ENCODE peak calls at places on chromosomes 13 and 19, in nine cellular contexts. C is uterus; X is NCI-H748 treated with DMSO at 0.1 percent for 48 hours; Y is activated naive CD4-positive, alpha-beta T cell treated with anti-CD3 and anti-CD28 coated beads, Interleukin-2, amount 10 ng/mL, durations not matched to agents 7 days and 5 days; M is amygdala; Q is HCEC 1CT; A is brain pericyte; H is GM13976; J is stimulated activated CD4-positive, alpha-beta T cell treated with anti-CD3 and anti-CD28 coated beads, Interleukin-12 subunit alpha, Interleukin-12 subunit beta, amount 100 ng/mL, for 48 hours. P is an unnamed sample.

GRCh38 chr19:39951065-39951650 is 16.7 kb upstream of the FCGBP start:
- DNase-seq in Q (no peak), A (no peak), M (no peak), J (no peak), Y (no peak), H (no peak), C (no peak), X (no peak), P (no peak)

GRCh38 chr19:44658069-44658727 is 13.1 kb upstream of the CEACAM19 start:
- DNase-seq in Y (no peak), A (no peak), J (no peak), Q (no peak), C (no peak), H (no peak), X (no peak), M (no peak), P (no peak)

GRCh38 chr19:16328824-16329482 is 4.3 kb downstream of the KLF2 start:
- DNase-seq in A (no peak), Y (peak), H (no peak), C (no peak), Q (no peak), J (no peak), M (no peak), X (no peak), P (peak)

GRCh38 chr13:107301724-107302374 is 733.9 kb upstream of the ARGLU1 start:
- DNase-seq in X (peak), Y (no peak), C (no peak), Q (peak), A (no peak), M (no peak), H (no peak), J (no peak), P (no peak)

GRCh38 chr13:80931118-80931517 is 590.2 kb upstream of the SPRY2 start:
- DNase-seq in J (no peak), Q (no peak), A (no peak), C (no peak), Y (no peak), H (no peak), M (no peak), X (no peak), P (no peak)

GRCh38 chr13:24272452-24273161 is 36.8 kb upstream of the C1QTNF9 start:
- DNase-seq in J (no peak), Q (no peak), A (no peak), C (no peak), H (no peak), X (no peak), M (no peak), Y (no peak), P (peak)

GRCh38 chr13:21475115-21475514 is 16.0 kb upstream of the ZDHHC20 start:
- DNase-seq in X (no peak), Y (no peak), J (no peak), H (no peak), Q (no peak), C (no peak), M (no peak), A (no peak), P (no peak)

GRCh38 chr19:48836089-48837017 is at the start of gene HSD17B14:
- DNase-seq in H (no peak), M (no peak), Q (peak), X (peak), J (no peak), C (peak), Y (peak), A (no peak), P (no peak)

GRCh38 chr13:114067381-114067885 is 65.0 kb downstream of the RASA3 start:
- DNase-seq in X (no peak), C (no peak), J (no peak), A (no peak), H (peak), Y (peak), Q (peak), M (no peak), P (peak)

GRCh38 chr13:43441916-43442315 is 344.9 kb downstream of the ENOX1 start:
- DNase-seq in J (no peak), X (no peak), Y (no peak), H (no peak), C (no peak), Q (no peak), A (no peak), M (no peak), P (no peak)

GRCh38 chr13:63436288-63436687 is 2020.6 kb upstream of the PCDH20 start:
- DNase-seq in H (no peak), X (no peak), Q (no peak), Y (no peak), C (no peak), M (no peak), J (no peak), A (no peak), P (no peak)

GRCh38 chr19:18044825-18045304 is 36.9 kb downstream of the ARRDC2 start:
- DNase-seq in Y (peak), M (peak), J (peak), H (peak), A (no peak), X (no peak), C (peak), Q (peak), P (peak)

GRCh38 chr13:80239571-80240255 is 101.2 kb downstream of the SPRY2 start:
- DNase-seq in X (no peak), H (no peak), Q (no peak), M (no peak), J (no peak), Y (no peak), A (no peak), C (no peak), P (no peak)

GRCh38 chr13:20616059-20616797 is 49.3 kb downstream of the IFT88 start:
- DNase-seq in A (peak), J (no peak), Y (no peak), Q (peak), H (no peak), C (no peak), X (no peak), M (no peak), P (no peak)

GRCh38 chr13:51523082-51523518 is 61.2 kb upstream of the WDFY2 start:
- DNase-seq in X (no peak), H (no peak), M (no peak), J (no peak), C (peak), Q (peak), A (no peak), Y (peak), P (no peak)

GRCh38 chr19:8071912-8072311 is 19.4 kb downstream of the CCL25 start:
- DNase-seq in M (no peak), X (no peak), A (no peak), J (no peak), C (no peak), Y (no peak), H (no peak), Q (no peak), P (no peak)

GRCh38 chr19:29645911-29646310 is 19.4 kb upstream of the PLEKHF1 start:
- DNase-seq in C (peak), Y (peak), Q (no peak), X (no peak), J (no peak), M (no peak), H (no peak), A (no peak), P (peak)

GRCh38 chr13:51912091-51912490 is 50.3 kb downstream of the CCDC70 start:
- DNase-seq in A (no peak), Y (no peak), C (no peak), M (peak), J (no peak), Q (no peak), X (peak), H (no peak), P (no peak)